ENCODE peak calls at places on chromosomes 4 and X, in nine cellular contexts. Z is central memory CD4-positive, alpha-beta T cell; Y is ureter; R is stimulated activated naive B cell treated with anti-CD40 and anti-IgM and Interleukin-4, amounts not matched to agents 10 μg/mL and 1 μg/mL and 100 μg/mL, for 72 hours; W is cerebellar cortex; N is brain microvascular endothelial cell; C is mammary epithelial cell; L is activated naive CD4-positive, alpha-beta T cell treated with Interleukin-2 at 50 U/mL for 16 hours; B is stimulated activated CD8-positive, alpha-beta memory T cell treated with anti-CD3 and anti-CD28 coated beads, Interleukin-7, amount 100 ng/mL, for 1 hour. G is an unnamed sample.

GRCh38 chr4:140349816-140350215 is 23.6 kb upstream of the SCOC start:
- DNase-seq in Z (no peak), Y (no peak), R (no peak), W (no peak), N (no peak), C (no peak), L (no peak), B (no peak), G (no peak)

GRCh38 chrX:139738581-139738980 is 30.6 kb upstream of the MCF2 start:
- DNase-seq in Z (no peak), Y (no peak), R (no peak), W (no peak), N (no peak), C (peak; percentile 72), L (no peak), B (no peak), G (no peak)

GRCh38 chr4:148831945-148832344 is 389.7 kb upstream of the NR3C2 start:
- DNase-seq in Z (no peak), Y (no peak), R (no peak), W (no peak), N (peak; percentile 59), C (peak; percentile 95), L (no peak), B (no peak), G (no peak)

GRCh38 chr4:60724623-60725022 is 475.5 kb upstream of the ADGRL3 start:
- DNase-seq in Z (no peak), Y (no peak), R (no peak), W (no peak), N (peak; percentile 92), C (peak; percentile 39), L (no peak), B (no peak), G (no peak)

GRCh38 chrX:110146521-110146920 is 143.6 kb downstream of the TMEM164 start:
- DNase-seq in Z (peak; percentile 26), Y (no peak), R (peak; percentile 8), W (peak; percentile 37), N (peak; percentile 15), C (peak; percentile 42), L (peak; percentile 6), B (no peak), G (peak; percentile 42)

GRCh38 chr4:43136752-43137151 is 244.2 kb downstream of the GRXCR1 start:
- DNase-seq in Z (no peak), Y (no peak), R (no peak), W (no peak), N (no peak), C (no peak), L (no peak), B (no peak), G (no peak)

GRCh38 chr4:153383131-153383530 is 38.6 kb downstream of the MND1 start:
- DNase-seq in Z (no peak), Y (no peak), R (no peak), W (no peak), N (peak; percentile 14), C (no peak), L (no peak), B (no peak), G (no peak)

GRCh38 chrX:6707497-6707896 is 172.6 kb upstream of the VCX3A start:
- DNase-seq in Z (no peak), Y (no peak), R (no peak), W (no peak), N (no peak), C (no peak), L (no peak), B (no peak), G (no peak)

GRCh38 chr4:74793757-74794340 is 474 bp downstream of the BTC start:
- DNase-seq in Z (no peak), Y (peak; percentile 64), R (peak; percentile 15), W (no peak), N (no peak), C (peak; percentile 44), L (no peak), B (no peak), G (peak; percentile 57)

GRCh38 chr4:157791236-157791635 is 381.6 kb downstream of the GASK1B start:
- DNase-seq in Z (no peak), Y (no peak), R (no peak), W (no peak), N (no peak), C (no peak), L (no peak), B (no peak), G (no peak)

GRCh38 chr4:26766142-26766541 is 94.5 kb upstream of the STIM2 start:
- DNase-seq in Z (no peak), Y (no peak), R (no peak), W (no peak), N (no peak), C (no peak), L (no peak), B (no peak), G (no peak)

GRCh38 chr4:25843340-25844097 is 19.3 kb downstream of the SEL1L3 start:
- DNase-seq in Z (no peak), Y (no peak), R (no peak), W (peak; percentile 84), N (no peak), C (no peak), L (no peak), B (no peak), G (no peak)

G was measured in germinal center.